ENCODE peak calls at places on chromosomes 13 and 19, in six cellular contexts. O, S, E, T, N and J are unnamed samples.

GRCh38 chr19:37333457-37333856 is 37.4 kb upstream of the ZNF527 start:
- DNase-seq in O (peak; percentile 53), S (no peak), E (no peak), T (peak; percentile 46), N (no peak), J (no peak)

GRCh38 chr13:40613192-40613818 is 53.1 kb downstream of the FOXO1 start:
- DNase-seq in O (no peak), S (peak; percentile 24), E (peak; percentile 60), T (peak; percentile 31), N (no peak), J (no peak)

GRCh38 chr13:95710313-95710712 is 33.4 kb downstream of the DNAJC3 start:
- DNase-seq in O (peak; percentile 93), S (no peak), E (no peak), T (peak; percentile 89), N (no peak), J (peak; percentile 70)

GRCh38 chr13:46373623-46374022 is 13.4 kb downstream of the RUBCNL start:
- DNase-seq in O (no peak), S (no peak), E (no peak), T (peak; percentile 19), N (no peak), J (no peak)

GRCh38 chr13:110291286-110291685 is 15.7 kb downstream of the COL4A1 start:
- DNase-seq in O (no peak), S (no peak), E (no peak), T (no peak), N (peak; percentile 59), J (no peak)

GRCh38 chr13:112032186-112032835 is 34.6 kb upstream of the SOX1 start:
- DNase-seq in O (peak; percentile 13), S (no peak), E (no peak), T (peak; percentile 4), N (no peak), J (no peak)

GRCh38 chr13:95301135-95301946 is at the start of gene ABCC4:
- DNase-seq in O (peak; percentile 67), S (peak; percentile 89), E (peak; percentile 57), T (peak; percentile 93), N (peak; percentile 81), J (peak; percentile 33)

GRCh38 chr13:71320452-71320851 is 546.6 kb downstream of the DACH1 start:
- DNase-seq in O (peak; percentile 61), S (no peak), E (no peak), T (peak; percentile 29), N (no peak), J (peak; percentile 5)

GRCh38 chr13:35714096-35714495 is 237.6 kb upstream of the MAB21L1 start:
- DNase-seq in O (no peak), S (no peak), E (no peak), T (peak; percentile 68), N (no peak), J (no peak)

GRCh38 chr13:31485651-31486051 is 253.7 kb upstream of the RXFP2 start:
- DNase-seq in O (peak; percentile 70), S (no peak), E (no peak), T (peak; percentile 31), N (no peak), J (no peak)

GRCh38 chr19:10120538-10121198 is 969 bp upstream of the EIF3G start:
- DNase-seq in O (peak; percentile 99), S (no peak), E (no peak), T (peak; percentile 94), N (no peak), J (no peak)

GRCh38 chr19:35559281-35559659 is 4.2 kb downstream of the ATP4A start:
- DNase-seq in O (no peak), S (peak; percentile 52), E (no peak), T (no peak), N (no peak), J (no peak)

GRCh38 chr19:35556025-35556590 is 7.3 kb downstream of the ATP4A start:
- DNase-seq in O (no peak), S (no peak), E (no peak), T (no peak), N (no peak), J (no peak)

GRCh38 chr19:35558400-35559280 is 4.8 kb downstream of the ATP4A start:
- DNase-seq in O (no peak), S (no peak), E (no peak), T (no peak), N (no peak), J (no peak)

GRCh38 chr19:35556846-35557538 is 6.5 kb downstream of the ATP4A start:
- DNase-seq in O (no peak), S (no peak), E (no peak), T (no peak), N (no peak), J (no peak)

GRCh38 chr19:35557539-35558399 is 5.7 kb downstream of the ATP4A start:
- DNase-seq in O (peak; percentile 42), S (peak; percentile 82), E (peak; percentile 35), T (peak; percentile 82), N (no peak), J (no peak)
- H3K4me3 ChIP-seq in O (peak overlapping the region; percentile 42), S (peak overlapping the region; percentile 16), E (peak overlapping the region; percentile 41), T (peak overlapping the region; percentile 50), N (peak overlapping the region; percentile 64), J (peak overlapping the region; percentile 22)

GRCh38 chr13:65615506-65615905 is 1614.6 kb downstream of the PCDH9 start:
- DNase-seq in O (no peak), S (no peak), E (no peak), T (no peak), N (no peak), J (no peak)

GRCh38 chr13:65613004-65613403 is 1617.1 kb downstream of the PCDH9 start:
- DNase-seq in O (no peak), S (no peak), E (no peak), T (no peak), N (no peak), J (no peak)
- TF ChIP-seq CTCF in O (peak; percentile 29), S (no peak), E (no peak), T (peak; percentile 16), N (no peak), J (peak; percentile 33)

GRCh38 chr19:46392252-46392801 is 21.0 kb downstream of the CCDC8 start:
- DNase-seq in O (peak; percentile 78), S (no peak), E (no peak), T (peak; percentile 74), N (no peak), J (no peak)

GRCh38 chr19:46391296-46392251 is 21.8 kb downstream of the CCDC8 start:
- DNase-seq in O (no peak), S (no peak), E (no peak), T (no peak), N (no peak), J (no peak)

GRCh38 chr19:46393456-46394397 is 19.6 kb downstream of the CCDC8 start:
- DNase-seq in O (no peak), S (no peak), E (no peak), T (no peak), N (no peak), J (no peak)

GRCh38 chr19:46394398-46394797 is 19.0 kb downstream of the CCDC8 start:
- DNase-seq in O (peak; percentile 46), S (no peak), E (no peak), T (no peak), N (no peak), J (no peak)

GRCh38 chr19:46392837-46393236 is 20.5 kb downstream of the CCDC8 start:
- DNase-seq in O (no peak), S (no peak), E (no peak), T (no peak), N (no peak), J (no peak)
- H3K4me3 ChIP-seq in O (no peak overlapping the region), S (no peak overlapping the region), E (no peak overlapping the region), T (no peak overlapping the region), N (peak overlapping the region; percentile 34), J (no peak overlapping the region)

GRCh38 chr13:33483471-33483870 is 197.9 kb upstream of the STARD13 start:
- DNase-seq in O (peak; percentile 40), S (no peak), E (no peak), T (peak; percentile 52), N (no peak), J (no peak)

GRCh38 chr13:33489563-33489962 is 204.0 kb upstream of the STARD13 start:
- DNase-seq in O (no peak), S (no peak), E (no peak), T (no peak), N (no peak), J (no peak)

GRCh38 chr13:33490461-33491327 is 205.1 kb upstream of the STARD13 start:
- DNase-seq in O (peak; percentile 57), S (no peak), E (peak; percentile 19), T (peak; percentile 32), N (no peak), J (no peak)

GRCh38 chr13:33485247-33485646 is 199.7 kb upstream of the STARD13 start:
- DNase-seq in O (no peak), S (no peak), E (no peak), T (no peak), N (no peak), J (no peak)

GRCh38 chr13:33487575-33488243 is 202.2 kb upstream of the STARD13 start:
- DNase-seq in O (peak; percentile 86), S (no peak), E (peak; percentile 19), T (peak; percentile 63), N (no peak), J (no peak)
- TF ChIP-seq CTCF in O (peak; percentile 78), S (peak; percentile 50), E (peak; percentile 52), T (peak; percentile 46), N (no peak), J (peak; percentile 21)

GRCh38 chr19:58154287-58154678 is 3.7 kb upstream of the ZNF329 start:
- DNase-seq in O (peak; percentile 67), S (peak; percentile 18), E (peak; percentile 37), T (peak; percentile 80), N (peak; percentile 74), J (no peak)
- H3K4me3 ChIP-seq in O (peak overlapping the region; percentile 70), S (peak overlapping the region; percentile 86), E (peak overlapping the region; percentile 96), T (peak overlapping the region; percentile 82), N (peak overlapping the region; percentile 80), J (peak overlapping the region; percentile 67)

GRCh38 chr13:76717092-76717491 is 169.1 kb downstream of the KCTD12 start:
- DNase-seq in O (peak; percentile 66), S (no peak), E (no peak), T (peak; percentile 64), N (no peak), J (no peak)
- TF ChIP-seq CTCF in O (no peak), S (no peak), E (no peak), T (no peak), N (no peak), J (no peak)